ENCODE peak calls at places on chromosomes 6 and 20, in five cellular contexts. A is CD8-positive, alpha-beta T cell; C is heart left ventricle; P is AG09309; E is AG10803. Z is an unnamed sample.

GRCh38 chr6:89562114-89562815 is 76.3 kb downstream of the LYRM2 start:
- DNase-seq in A (no peak), C (no peak), P (no peak), E (peak), Z (no peak)

GRCh38 chr6:111873178-111874029 is at the start of gene FYN:
- DNase-seq in A (peak), C (peak), P (peak), E (peak), Z (peak)

GRCh38 chr6:11413728-11414127 is 123.8 kb upstream of the TMEM170B start:
- DNase-seq in A (no peak), C (no peak), P (no peak), E (peak), Z (no peak)

GRCh38 chr6:36075656-36076055 is 48.0 kb downstream of the MAPK14 start:
- DNase-seq in A (no peak), C (no peak), P (no peak), E (no peak), Z (no peak)

GRCh38 chr6:138601128-138601527 is 101.8 kb upstream of the NHSL1 start:
- DNase-seq in A (no peak), C (no peak), P (no peak), E (peak), Z (no peak)

GRCh38 chr6:56820060-56820459 is 134.8 kb upstream of the BEND6 start:
- DNase-seq in A (no peak), C (no peak), P (no peak), E (no peak), Z (no peak)

GRCh38 chr6:105981002-105981887 is 104.9 kb upstream of the PRDM1 start:
- DNase-seq in A (no peak), C (peak), P (no peak), E (no peak), Z (no peak)

GRCh38 chr6:158256746-158257424 is 55.4 kb upstream of the TULP4 start:
- DNase-seq in A (no peak), C (no peak), P (no peak), E (no peak), Z (no peak)

GRCh38 chr6:4358414-4359107 is 223.2 kb upstream of the ECI2 start:
- DNase-seq in A (no peak), C (peak), P (peak), E (peak), Z (no peak)

GRCh38 chr6:35359346-35359743 is 17.0 kb downstream of the PPARD start:
- DNase-seq in A (no peak), C (no peak), P (no peak), E (no peak), Z (no peak)

GRCh38 chr20:31497838-31498540 is 16.3 kb upstream of the HM13 start:
- DNase-seq in A (no peak), C (peak), P (peak), E (peak), Z (no peak)

GRCh38 chr20:38073307-38074010 is 39.9 kb downstream of the RPRD1B start:
- DNase-seq in A (no peak), C (peak), P (peak), E (peak), Z (no peak)

GRCh38 chr20:35710039-35710438 is 10.8 kb downstream of the ROMO1 start:
- DNase-seq in A (no peak), C (no peak), P (no peak), E (no peak), Z (no peak)

GRCh38 chr6:54238407-54238806 is 69.8 kb upstream of the TINAG start:
- DNase-seq in A (no peak), C (no peak), P (peak), E (peak), Z (no peak)

GRCh38 chr20:58864346-58864745 is 11.8 kb downstream of the GNAS start:
- DNase-seq in A (no peak), C (no peak), P (no peak), E (no peak), Z (no peak)

GRCh38 chr20:24235740-24236139 is 233.7 kb upstream of the SYNDIG1 start:
- DNase-seq in A (no peak), C (no peak), P (no peak), E (no peak), Z (no peak)

GRCh38 chr20:36717657-36718056 is 28.2 kb downstream of the NDRG3 start:
- DNase-seq in A (no peak), C (no peak), P (no peak), E (peak), Z (no peak)

GRCh38 chr6:90068264-90068663 is 174.0 kb downstream of the GJA10 start:
- DNase-seq in A (no peak), C (peak), P (no peak), E (peak), Z (no peak)

GRCh38 chr20:20562507-20562906 is 149.9 kb downstream of the RALGAPA2 start:
- DNase-seq in A (no peak), C (no peak), P (no peak), E (no peak), Z (no peak)

GRCh38 chr20:50270569-50270968 is 79.9 kb downstream of the CEBPB start:
- DNase-seq in A (no peak), C (peak), P (no peak), E (no peak), Z (no peak)

GRCh38 chr20:52340036-52340634 is 148.6 kb upstream of the ZFP64 start:
- DNase-seq in A (no peak), C (no peak), P (no peak), E (peak), Z (no peak)

GRCh38 chr6:146955570-146955969 is 248.6 kb upstream of the STXBP5 start:
- DNase-seq in A (no peak), C (no peak), P (no peak), E (no peak), Z (no peak)

GRCh38 chr6:16331328-16332174 is 93.2 kb downstream of the GMPR start:
- DNase-seq in A (no peak), C (peak), P (no peak), E (peak), Z (peak)

GRCh38 chr6:131828080-131828479 is 20.3 kb downstream of the ENPP1 start:
- DNase-seq in A (no peak), C (no peak), P (peak), E (peak), Z (no peak)

GRCh38 chr6:84263557-84263956 is 36.1 kb upstream of the CEP162 start:
- DNase-seq in A (no peak), C (no peak), P (no peak), E (no peak), Z (no peak)

GRCh38 chr6:21947751-21948386 is 349.0 kb downstream of the PRL start:
- DNase-seq in A (no peak), C (no peak), P (no peak), E (peak), Z (no peak)

GRCh38 chr6:142408409-142408808 is 106.6 kb downstream of the ADGRG6 start:
- DNase-seq in A (no peak), C (no peak), P (no peak), E (peak), Z (no peak)
- TF ChIP-seq CTCF in A (no peak), C (no peak), P (peak), E (peak), Z (peak)

GRCh38 chr6:9205645-9206044 is 770.3 kb upstream of the SLC35B3 start:
- DNase-seq in A (no peak), C (no peak), P (no peak), E (peak), Z (no peak)

GRCh38 chr6:9204171-9204570 is 768.8 kb upstream of the SLC35B3 start:
- DNase-seq in A (no peak), C (no peak), P (peak), E (peak), Z (no peak)

DNA sequence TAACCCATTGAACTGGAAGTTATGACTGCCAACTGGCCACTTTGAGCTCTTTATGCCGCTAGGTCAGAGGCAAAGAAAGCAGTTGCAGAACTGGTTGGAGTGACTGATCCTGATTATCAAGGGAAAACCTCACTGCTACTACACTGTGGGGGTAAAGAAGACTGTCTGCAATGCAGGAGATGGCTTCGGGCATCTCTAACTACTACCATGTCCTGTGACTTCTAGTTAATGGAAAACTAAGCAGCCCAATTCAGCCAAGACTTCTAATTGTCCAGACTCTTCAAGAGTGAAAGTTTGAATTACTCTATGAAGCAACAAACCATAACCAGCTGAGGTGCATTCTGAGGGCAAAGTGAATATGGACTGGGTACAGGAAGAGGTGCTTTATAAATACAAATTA is 773.6 kb upstream of the SLC35B3 start:
- DNase-seq in A (no peak), C (no peak), P (no peak), E (no peak), Z (no peak)
- TF ChIP-seq CTCF in A (no peak), C (no peak), P (no peak), E (no peak), Z (no peak)

GRCh38 chr20:10699506-10699905 is 25.7 kb upstream of the JAG1 start:
- DNase-seq in A (no peak), C (no peak), P (no peak), E (no peak), Z (no peak)

GRCh38 chr20:10699941-10700340 is 26.1 kb upstream of the JAG1 start:
- DNase-seq in A (no peak), C (no peak), P (no peak), E (no peak), Z (no peak)

GRCh38 chr20:10705801-10706459 is 32.1 kb upstream of the JAG1 start:
- DNase-seq in A (no peak), C (no peak), P (no peak), E (no peak), Z (no peak)

GRCh38 chr20:10706460-10706811 is 32.6 kb upstream of the JAG1 start:
- DNase-seq in A (no peak), C (no peak), P (no peak), E (no peak), Z (no peak)

GRCh38 chr20:10701607-10702006 is 27.8 kb upstream of the JAG1 start:
- DNase-seq in A (no peak), C (no peak), P (no peak), E (no peak), Z (no peak)
- TF ChIP-seq CTCF in A (no peak), C (no peak), P (no peak), E (no peak), Z (peak)

DNA sequence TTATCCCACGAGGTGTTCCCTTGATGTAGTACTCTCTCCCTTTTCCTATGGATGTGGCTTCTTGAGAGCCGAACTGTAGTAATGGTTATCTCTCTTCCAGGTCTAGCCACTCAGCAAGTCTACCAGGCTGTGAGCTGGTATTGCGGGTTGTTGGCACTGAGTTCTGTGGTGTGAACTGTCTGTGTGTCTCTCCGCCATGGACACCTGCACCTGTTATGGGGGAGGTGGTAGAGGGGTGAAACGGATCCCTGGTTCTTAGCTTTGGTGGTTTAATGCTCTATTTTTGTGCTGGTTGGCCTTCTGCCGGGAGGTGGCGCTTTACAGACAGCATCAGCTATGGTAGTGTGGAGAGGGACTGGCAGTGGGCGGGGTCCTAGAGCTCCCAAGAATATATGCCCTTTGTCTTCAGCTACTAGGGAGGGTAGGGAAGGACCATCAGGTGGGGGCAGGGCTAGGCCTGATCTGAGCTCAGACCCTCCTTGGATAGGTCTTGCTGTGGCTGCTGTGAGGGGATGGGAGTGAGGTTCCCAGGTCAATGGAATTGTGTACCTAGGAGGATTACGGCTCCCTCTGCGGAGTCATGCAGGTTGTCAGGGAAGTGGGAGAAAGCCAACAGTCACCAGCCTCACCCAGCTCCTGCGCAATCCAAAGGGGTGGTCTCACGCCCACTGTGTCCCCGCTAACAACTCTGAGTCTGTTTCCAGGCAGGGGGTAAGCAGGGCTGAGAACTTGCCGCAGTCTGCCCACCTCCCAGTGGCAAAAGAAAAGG is 154.2 kb downstream of the CCDC170 start:
- DNase-seq in A (no peak), C (no peak), P (no peak), E (no peak), Z (no peak)
- TF ChIP-seq CTCF in A (no peak), C (no peak), P (peak), E (peak), Z (peak)

GRCh38 chr6:1326535-1327121 is 14.7 kb downstream of the FOXQ1 start:
- DNase-seq in A (no peak), C (no peak), P (no peak), E (no peak), Z (no peak)

GRCh38 chr6:1327630-1328029 is 15.7 kb downstream of the FOXQ1 start:
- DNase-seq in A (no peak), C (no peak), P (no peak), E (no peak), Z (no peak)

GRCh38 chr6:1325471-1326309 is 13.8 kb downstream of the FOXQ1 start:
- DNase-seq in A (no peak), C (no peak), P (peak), E (peak), Z (no peak)

GRCh38 chr6:1322725-1323219 is 10.9 kb downstream of the FOXQ1 start:
- DNase-seq in A (no peak), C (peak), P (no peak), E (peak), Z (no peak)

GRCh38 chr6:1324926-1325325 is 13.0 kb downstream of the FOXQ1 start:
- DNase-seq in A (no peak), C (no peak), P (no peak), E (no peak), Z (no peak)
- TF ChIP-seq CTCF in A (no peak), C (no peak), P (no peak), E (no peak), Z (no peak)

GRCh38 chr20:60011512-60012507 is 53.6 kb downstream of the CDH26 start:
- DNase-seq in A (no peak), C (no peak), P (no peak), E (no peak), Z (no peak)

GRCh38 chr20:60008130-60008808 is 50.0 kb downstream of the CDH26 start:
- DNase-seq in A (no peak), C (no peak), P (no peak), E (no peak), Z (no peak)

GRCh38 chr20:60009318-60009717 is 51.1 kb downstream of the CDH26 start:
- DNase-seq in A (no peak), C (no peak), P (no peak), E (no peak), Z (no peak)

GRCh38 chr20:60010689-60011417 is 52.6 kb downstream of the CDH26 start:
- DNase-seq in A (no peak), C (no peak), P (no peak), E (no peak), Z (no peak)

GRCh38 chr20:60009826-60010616 is 51.8 kb downstream of the CDH26 start:
- DNase-seq in A (no peak), C (no peak), P (no peak), E (no peak), Z (no peak)
- TF ChIP-seq CTCF in A (no peak), C (peak), P (peak), E (no peak), Z (peak)

Z was measured in progenitor cell of endocrine pancreas.